ENCODE peak calls at places on chromosomes 2 and 18, in four cellular contexts. V is tibial artery, L is H1, O is esophagus squamous epithelium. B is an unnamed sample.

GRCh38 chr2:73037947-73038585 is 33.4 kb downstream of the SFXN5 start:
- DNase-seq in O (no peak), L (no peak), V (no peak), B (no peak)

GRCh38 chr2:200479617-200480292 is 30.1 kb downstream of the KCTD18 start:
- DNase-seq in L (no peak), V (no peak), O (no peak), B (no peak)

GRCh38 chr2:183070942-183071844 is 7.4 kb upstream of the DUSP19 start:
- DNase-seq in L (peak; percentile 89), V (peak; percentile 71), O (no peak), B (no peak)

GRCh38 chr2:112048887-112049286 is 6.2 kb upstream of the TMEM87B start:
- DNase-seq in O (no peak), V (no peak), L (no peak), B (no peak)

GRCh38 chr2:58923869-58924268 is 682.7 kb upstream of the FANCL start:
- DNase-seq in O (no peak), V (no peak), L (no peak), B (no peak)

GRCh38 chr2:229714080-229714735 is at the start of gene DNER:
- DNase-seq in V (no peak), O (no peak), L (no peak), B (no peak)

GRCh38 chr2:237700583-237701032 is 73.2 kb downstream of the LRRFIP1 start:
- DNase-seq in L (no peak), V (peak; percentile 94), O (no peak), B (peak; percentile 73)

GRCh38 chr2:119253114-119253702 is 29.6 kb downstream of the STEAP3 start:
- DNase-seq in V (no peak), O (no peak), L (no peak), B (no peak)

GRCh38 chr2:39359453-39360038 is 77.5 kb downstream of the MAP4K3 start:
- DNase-seq in L (no peak), O (no peak), V (no peak), B (no peak)

GRCh38 chr18:9516437-9517064 is 41.2 kb downstream of the RALBP1 start:
- DNase-seq in L (no peak), O (no peak), V (no peak), B (no peak)

GRCh38 chr2:178143481-178143880 is 31.2 kb downstream of the RBM45 start:
- DNase-seq in L (no peak), O (no peak), V (no peak), B (no peak)

DNA sequence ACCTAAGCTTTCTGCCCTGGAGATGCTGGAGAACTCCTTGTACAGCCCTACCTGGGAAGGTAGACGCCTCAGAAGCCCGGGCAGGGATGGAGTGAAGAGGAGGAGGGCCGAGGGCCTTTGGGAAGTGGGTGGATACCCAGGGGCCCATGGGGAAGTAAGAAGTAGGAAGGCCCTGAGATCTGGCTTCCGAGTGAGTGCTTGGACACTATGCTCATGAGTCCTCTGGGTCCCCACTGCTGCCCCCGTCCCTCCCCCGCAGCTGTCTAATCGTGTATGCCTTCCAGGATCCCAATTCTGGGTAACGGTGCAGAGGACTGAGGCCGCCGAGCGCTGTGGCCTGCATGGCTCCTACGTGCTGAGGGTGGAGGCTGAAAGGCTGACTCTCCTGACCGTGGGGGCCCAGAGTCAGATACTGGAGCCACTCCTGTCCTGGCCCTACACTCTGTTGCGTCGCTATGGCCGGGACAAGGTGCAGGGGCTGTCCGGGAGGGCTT is 1.1 kb downstream of the DOK1 start:
- DNase-seq in L (no peak), V (peak; percentile 73), O (no peak), B (no peak)
- H3K27ac ChIP-seq in L (no peak overlapping the region), V (peak overlapping the region; percentile 84), O (peak overlapping the region; percentile 77), B (peak overlapping the region; percentile 90)

DNA sequence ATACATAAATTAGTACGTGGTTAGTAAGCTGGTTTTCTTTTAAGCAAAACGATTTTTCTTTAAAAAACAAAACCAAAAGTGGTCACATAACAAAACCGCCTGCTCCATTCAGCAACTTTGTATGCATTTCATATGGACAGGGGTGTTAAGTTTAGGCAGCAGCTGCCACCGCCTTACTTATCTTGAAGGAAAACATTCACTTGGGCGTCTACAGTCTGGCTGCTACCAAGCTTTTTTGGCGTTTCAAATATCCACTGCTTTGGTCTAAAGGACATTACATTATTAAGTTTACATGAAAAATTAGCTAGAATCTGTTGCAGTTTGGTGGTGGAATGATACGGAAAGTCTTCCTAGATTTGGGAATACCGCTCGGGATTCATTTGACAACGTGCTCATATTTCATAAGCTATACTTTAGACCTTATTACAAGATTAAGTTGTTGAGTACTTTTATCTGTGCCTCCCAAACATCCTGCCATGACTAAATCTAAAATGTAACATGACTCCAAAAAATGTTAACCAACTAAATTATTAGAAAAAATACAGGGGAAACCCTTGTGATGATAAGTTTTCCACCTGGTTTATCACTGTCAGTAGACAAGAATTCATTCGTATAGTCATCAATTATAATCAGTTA is 214.8 kb downstream of the NEDD4L start:
- DNase-seq in L (no peak), V (no peak), O (no peak), B (no peak)
- H3K4me1 ChIP-seq in L (peaks cover 15% of the 10 kb centered on the region), V (no peaks in the 10 kb centered on the region), O (no peaks in the 10 kb centered on the region), B (no peaks in the 10 kb centered on the region)

GRCh38 chr18:77702686-77703085 is 453.0 kb downstream of the GALR1 start:
- DNase-seq in V (no peak), L (no peak), O (no peak), B (no peak)
- TF ChIP-seq CTCF in V (no peak), L (peak; percentile 65), O (no peak), B (peak; percentile 5)

GRCh38 chr2:134234535-134234934 is 19.3 kb upstream of the MGAT5 start:
- DNase-seq in V (no peak), O (no peak), L (no peak), B (no peak)
- H3K27ac ChIP-seq in V (no peak overlapping the region), O (no peak overlapping the region), L (no peak overlapping the region), B (no peak overlapping the region)

GRCh38 chr2:19607400-19607799 is 249.0 kb upstream of the OSR1 start:
- DNase-seq in L (no peak), O (no peak), V (no peak), B (no peak)

GRCh38 chr2:19614066-19614465 is 255.6 kb upstream of the OSR1 start:
- DNase-seq in V (no peak), O (no peak), L (no peak), B (no peak)

GRCh38 chr2:19607931-19608762 is 249.7 kb upstream of the OSR1 start:
- DNase-seq in L (no peak), O (no peak), V (no peak), B (no peak)

GRCh38 chr2:19611491-19612332 is 253.3 kb upstream of the OSR1 start:
- DNase-seq in V (no peak), L (no peak), O (no peak), B (no peak)

DNA sequence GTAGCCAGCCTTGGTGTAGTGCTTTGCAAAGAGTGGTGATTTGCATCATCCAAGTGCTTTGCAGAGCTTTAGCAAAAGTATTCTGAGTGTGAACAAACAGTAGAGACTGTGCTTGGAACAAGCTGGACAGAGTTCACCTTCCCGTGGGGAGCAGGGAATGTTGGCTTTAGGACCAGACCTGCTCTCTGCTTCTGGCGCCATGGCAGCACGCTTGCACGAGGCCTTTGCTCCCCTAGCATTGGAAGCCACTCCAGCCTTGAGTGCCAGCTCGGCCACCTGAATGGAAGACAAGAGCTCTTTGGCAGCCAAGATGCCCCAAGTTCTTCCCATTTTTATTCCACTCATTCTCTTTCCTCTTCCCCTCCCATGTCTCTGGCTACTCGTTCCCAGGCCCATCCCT is 250.8 kb upstream of the OSR1 start:
- DNase-seq in V (no peak), O (no peak), L (no peak), B (no peak)
- H3K4me1 ChIP-seq in V (no peaks in the 10 kb centered on the region), O (no peaks in the 10 kb centered on the region), L (no peaks in the 10 kb centered on the region), B (no peaks in the 10 kb centered on the region)

GRCh38 chr2:30910686-30911085 is 103.4 kb upstream of the CAPN13 start:
- DNase-seq in V (no peak), L (no peak), O (no peak), B (no peak)

GRCh38 chr2:30911327-30911726 is 104.1 kb upstream of the CAPN13 start:
- DNase-seq in V (no peak), O (no peak), L (no peak), B (no peak)

GRCh38 chr2:30914456-30914855 is 107.2 kb upstream of the CAPN13 start:
- DNase-seq in L (no peak), O (no peak), V (no peak), B (no peak)

GRCh38 chr2:30912056-30912455 is 104.8 kb upstream of the CAPN13 start:
- DNase-seq in L (no peak), V (no peak), O (no peak), B (no peak)

GRCh38 chr2:30915485-30915884 is 108.2 kb upstream of the CAPN13 start:
- DNase-seq in L (peak; percentile 72), V (no peak), O (no peak), B (no peak)
- TF ChIP-seq CTCF in L (peak; percentile 88), V (no peak), O (peak; percentile 63), B (no peak)

GRCh38 chr2:160389875-160390274 is 103.7 kb downstream of the RBMS1 start:
- DNase-seq in V (no peak), L (no peak), O (no peak), B (no peak)
- H3K27ac ChIP-seq in V (peak overlapping the region; percentile 56), L (no peak overlapping the region), O (no peak overlapping the region), B (peak overlapping the region; percentile 93)

DNA sequence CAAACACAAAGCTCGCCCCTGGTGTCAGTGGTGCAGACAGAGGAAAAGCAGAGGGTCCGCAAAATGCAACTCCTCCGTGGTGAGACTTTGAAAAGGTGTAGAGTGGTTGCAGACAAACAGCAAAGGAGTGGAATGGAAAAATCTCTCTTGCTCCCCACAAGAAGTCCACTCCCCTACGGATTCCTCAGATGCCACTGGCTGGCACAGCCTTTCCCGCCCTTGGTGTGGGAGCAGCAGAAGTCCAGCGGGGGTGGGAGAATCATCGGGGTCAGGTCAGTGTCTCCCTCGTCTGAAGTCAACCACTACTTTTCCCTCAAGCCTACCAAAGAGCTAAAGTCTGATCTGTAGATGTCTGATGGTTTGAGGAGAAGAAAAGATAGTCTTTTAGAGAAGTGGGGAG is 22.3 kb upstream of the B3GNT7 start:
- DNase-seq in O (no peak), L (no peak), V (no peak), B (no peak)
- H3K4me1 ChIP-seq in O (no peaks in the 10 kb centered on the region), L (peaks cover 4% of the 10 kb centered on the region), V (no peaks in the 10 kb centered on the region), B (no peaks in the 10 kb centered on the region)

DNA sequence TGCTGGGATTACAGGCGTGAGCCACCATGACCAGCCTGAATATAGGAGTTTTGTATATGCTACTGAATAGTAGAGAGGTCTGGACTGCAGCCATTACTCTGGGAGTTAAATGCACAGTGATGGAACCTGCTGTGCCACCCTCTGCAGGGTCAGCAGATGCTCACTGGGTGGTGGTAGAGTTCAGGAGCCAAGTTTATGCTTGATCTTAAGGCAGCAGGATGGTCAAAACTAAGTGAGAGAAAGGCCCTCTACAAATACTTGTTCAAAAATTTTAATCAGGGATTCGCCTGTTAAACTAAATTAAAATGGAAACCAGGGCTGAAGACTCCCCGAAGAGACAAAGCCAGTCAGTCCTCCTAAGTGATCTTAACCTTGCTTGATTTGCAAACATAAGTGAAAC is 4.1 kb upstream of the WDFY1 start:
- DNase-seq in L (no peak), V (no peak), O (no peak), B (no peak)
- TF ChIP-seq CTCF in L (no peak), V (no peak), O (no peak), B (no peak)

B was measured in ascending aorta.